ENCODE peak calls at places on chromosomes 6 and 20, in seven cellular contexts. N is ascending aorta, D is mammary epithelial cell, P is ovary, F is vagina, T is upper lobe of right lung, R is A549. C is an unnamed sample. For H3K4me1, the result is how much of the 10 kb centered on the place peaks cover.

GRCh38 chr6:57822896-57823358 is 505.5 kb downstream of the PRIM2 start:
- DNase-seq in N (no peak), D (no peak), P (no peak), F (no peak), T (no peak), R (no peak), C (no peak)

GRCh38 chr20:36572701-36573102 is 695 bp upstream of the TGIF2 start:
- DNase-seq in N (peak), D (peak), P (no peak), F (no peak), T (no peak), R (no peak), C (no peak)

GRCh38 chr6:130018292-130018829 is at the start of gene L3MBTL3:
- DNase-seq in N (peak), D (peak), P (peak), F (no peak), T (peak), R (peak), C (peak)

GRCh38 chr6:27889275-27889627 is 22.9 kb downstream of the OR2B2 start:
- DNase-seq in N (no peak), D (no peak), P (no peak), F (no peak), T (no peak), R (no peak), C (no peak)

GRCh38 chr20:46117704-46118467 is at the start of gene CD40:
- DNase-seq in N (peak), D (no peak), P (peak), F (no peak), T (peak), R (peak), C (peak)

GRCh38 chr6:130467146-130467545 is 101.3 kb downstream of the TMEM200A start:
- DNase-seq in N (no peak), D (no peak), P (no peak), F (no peak), T (no peak), R (no peak), C (no peak)

GRCh38 chr20:9110365-9110764 is 41.5 kb downstream of the PLCB4 start:
- DNase-seq in N (no peak), D (no peak), P (no peak), F (no peak), T (no peak), R (no peak), C (no peak)

GRCh38 chr20:60011512-60012507 is 53.6 kb downstream of the CDH26 start:
- DNase-seq in N (no peak), D (no peak), P (no peak), F (peak), T (no peak), R (no peak), C (no peak)

GRCh38 chr20:45341939-45342862 is 6.0 kb downstream of the SDC4 start:
- DNase-seq in N (peak), D (peak), P (peak), F (no peak), T (peak), R (no peak), C (peak)

GRCh38 chr6:109093732-109094131 is 914 bp downstream of the SESN1 start:
- DNase-seq in N (no peak), D (peak), P (no peak), F (no peak), T (no peak), R (no peak), C (no peak)

GRCh38 chr6:42505377-42505702 is 53.6 kb upstream of the TRERF1 start:
- DNase-seq in N (no peak), D (peak), P (no peak), F (no peak), T (no peak), R (peak), C (no peak)

DNA sequence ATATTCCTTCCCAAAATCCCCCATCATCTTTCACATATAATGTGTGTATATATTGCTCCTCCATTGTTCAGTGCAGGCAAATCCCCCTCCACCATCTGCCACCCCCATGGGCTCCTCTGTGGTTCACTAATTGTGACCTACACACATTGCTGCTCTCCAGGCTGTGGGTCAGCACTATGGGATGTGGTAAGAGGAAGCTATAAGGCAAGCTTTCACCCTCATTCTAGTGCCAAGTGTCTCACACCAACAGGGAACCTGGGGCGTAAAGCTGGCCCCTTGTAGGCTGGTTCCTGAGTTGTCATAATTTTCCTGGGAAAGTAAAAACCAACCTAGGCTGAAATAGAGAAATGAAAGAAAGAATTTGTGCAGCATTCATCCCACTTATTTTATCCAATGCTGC is 16.8 kb downstream of the FKBP1A start:
- DNase-seq in N (no peak), D (no peak), P (no peak), F (peak), T (no peak), R (no peak), C (no peak)
- H3K4me1 ChIP-seq in N (under half), D (half or more), P (under half), F (half or more), T (half or more), R (under half), C (half or more)

DNA sequence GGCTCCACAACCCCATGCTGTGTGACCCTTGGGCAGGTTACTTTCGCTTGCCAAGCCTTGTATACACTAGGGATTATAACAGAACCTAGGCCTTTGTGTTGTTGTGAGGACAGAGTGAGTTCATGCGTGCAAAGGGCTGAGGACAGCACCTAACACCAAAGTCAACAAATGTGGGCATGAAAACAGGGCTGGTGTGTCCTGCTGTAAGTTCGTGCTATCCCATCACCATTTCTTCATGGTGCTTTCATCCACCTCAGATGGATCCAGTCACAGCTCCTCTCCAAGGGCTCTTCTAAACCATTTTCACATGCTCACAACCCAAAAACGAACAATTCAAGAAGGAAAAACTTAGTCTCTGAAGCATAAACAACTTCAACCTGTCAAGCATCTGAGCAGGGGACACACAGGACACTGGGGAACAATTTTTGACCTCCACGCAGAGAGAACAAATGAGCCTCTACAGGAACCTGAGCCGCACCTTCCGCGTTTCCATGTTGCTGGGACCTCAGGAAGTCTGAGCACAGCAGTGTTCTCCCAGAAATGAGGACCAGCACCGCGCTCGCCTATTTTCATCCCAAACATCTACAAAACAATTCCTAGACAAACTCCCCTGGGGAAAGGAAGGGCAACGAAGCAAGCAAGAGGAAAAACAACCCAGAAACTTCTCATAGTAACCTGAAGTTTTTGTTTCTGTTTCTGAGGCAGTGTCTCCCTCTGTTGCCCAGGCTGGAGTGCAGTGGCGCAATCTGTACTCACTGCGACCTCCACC is 3.1 kb downstream of the LRP11 start:
- DNase-seq in N (no peak), D (no peak), P (no peak), F (peak), T (peak), R (no peak), C (no peak)
- H3K27ac ChIP-seq in N (no peak), D (no peak), P (no peak), F (no peak), T (no peak), R (peak), C (peak)

GRCh38 chr6:4786936-4787504 is 10.8 kb downstream of the CDYL start:
- DNase-seq in N (no peak), D (no peak), P (no peak), F (no peak), T (no peak), R (no peak), C (no peak)

GRCh38 chr6:4788482-4788881 is 12.3 kb downstream of the CDYL start:
- DNase-seq in N (no peak), D (no peak), P (no peak), F (no peak), T (no peak), R (no peak), C (no peak)

GRCh38 chr6:4788953-4789584 is 12.9 kb downstream of the CDYL start:
- DNase-seq in N (no peak), D (no peak), P (no peak), F (no peak), T (no peak), R (no peak), C (no peak)

GRCh38 chr6:4791174-4791573 is 15.0 kb downstream of the CDYL start:
- DNase-seq in N (no peak), D (no peak), P (no peak), F (no peak), T (no peak), R (no peak), C (no peak)

GRCh38 chr6:4790158-4790899 is 14.1 kb downstream of the CDYL start:
- DNase-seq in N (no peak), D (no peak), P (no peak), F (no peak), T (no peak), R (no peak), C (no peak)
- H3K4me1 ChIP-seq in N (under half), D (under half), P (under half), F (under half), T (under half), R (under half), C (under half)

GRCh38 chr20:47524385-47524784 is 22.7 kb downstream of the NCOA3 start:
- DNase-seq in N (no peak), D (no peak), P (no peak), F (no peak), T (no peak), R (no peak), C (no peak)
- H3K27ac ChIP-seq in N (no peak), D (no peak), P (no peak), F (no peak), T (no peak), R (peak), C (no peak)

GRCh38 chr6:296151-297122 is 4.2 kb downstream of the DUSP22 start:
- DNase-seq in N (no peak), D (no peak), P (no peak), F (no peak), T (peak), R (no peak), C (no peak)
- H3K4me1 ChIP-seq in N (under half), D (under half), P (under half), F (under half), T (half or more), R (under half), C (under half)

GRCh38 chr6:138099832-138100231 is 7.4 kb downstream of the PERP start:
- DNase-seq in N (no peak), D (peak), P (no peak), F (no peak), T (no peak), R (no peak), C (no peak)
- H3K27ac ChIP-seq in N (no peak), D (peak), P (no peak), F (peak), T (no peak), R (peak), C (peak)